ENCODE peak calls at places on chromosomes 1 and 21, in eight cellular contexts. H is sciatic nerve; L is AG20443; I is stimulated activated CD4-positive, alpha-beta T cell treated with anti-CD3 and anti-CD28 coated beads, Interleukin-1b, Interleukin-23, amount 100 ng/mL, for 48 hours; N is NCI-H146; O is RWPE1; D is AG04450; S is nucleus accumbens. M is an unnamed sample.

GRCh38 chr1:169163059-169163458 is 56.6 kb downstream of the ATP1B1 start:
- DNase-seq in I (peak; percentile 27), N (no peak), S (no peak), L (no peak), D (no peak), O (peak; percentile 21), H (no peak), M (no peak)

GRCh38 chr1:145751491-145752021 is 32.3 kb downstream of the CD160 start:
- DNase-seq in H (no peak), O (peak; percentile 19), D (peak; percentile 83), L (peak; percentile 86), N (no peak), S (no peak), I (no peak), M (no peak)

GRCh38 chr21:41605178-41605933 is 97.4 kb upstream of the TMPRSS2 start:
- DNase-seq in O (no peak), S (no peak), H (peak; percentile 35), L (no peak), D (no peak), N (peak; percentile 66), I (no peak), M (peak; percentile 68)

GRCh38 chr1:33826311-33826710 is 37.6 kb upstream of the HMGB4 start:
- DNase-seq in D (no peak), S (no peak), N (no peak), H (no peak), L (no peak), O (no peak), I (no peak), M (no peak)

GRCh38 chr1:226497276-226497833 is 51.2 kb upstream of the STUM start:
- DNase-seq in N (no peak), L (no peak), S (no peak), I (no peak), H (no peak), D (no peak), O (no peak), M (no peak)

GRCh38 chr1:62800825-62801306 is 16.9 kb downstream of the ATG4C start:
- DNase-seq in N (no peak), D (peak; percentile 55), I (no peak), O (no peak), S (no peak), L (no peak), H (no peak), M (no peak)

GRCh38 chr1:22845536-22845935 is 127.1 kb downstream of the LACTBL1 start:
- DNase-seq in O (no peak), S (no peak), L (no peak), I (no peak), D (no peak), H (no peak), N (peak; percentile 47), M (no peak)

GRCh38 chr1:156571261-156571958 is 955 bp downstream of the IQGAP3 start:
- DNase-seq in I (no peak), N (no peak), D (peak; percentile 88), H (no peak), O (peak; percentile 61), L (peak; percentile 83), S (no peak), M (no peak)

GRCh38 chr1:146036241-146036989 is 14.9 kb upstream of the HJV start:
- DNase-seq in L (no peak), D (no peak), H (no peak), S (no peak), I (no peak), N (no peak), O (no peak), M (no peak)

GRCh38 chr1:81920245-81920740 is 119.6 kb downstream of the ADGRL2 start:
- DNase-seq in I (no peak), S (no peak), O (no peak), D (peak; percentile 38), N (no peak), H (no peak), L (peak; percentile 44), M (no peak)

GRCh38 chr1:189269011-189269410 is 1208.7 kb downstream of the BRINP3 start:
- DNase-seq in S (no peak), H (no peak), D (no peak), I (no peak), N (peak; percentile 29), L (no peak), O (no peak), M (no peak)

GRCh38 chr1:4652631-4653327 is 1.6 kb upstream of the AJAP1 start:
- DNase-seq in N (no peak), O (peak; percentile 53), I (peak; percentile 46), S (peak; percentile 34), L (peak; percentile 90), D (no peak), H (peak; percentile 74), M (peak; percentile 79)

GRCh38 chr1:186082235-186082937 is 292.7 kb downstream of the TPR start:
- DNase-seq in L (peak; percentile 67), D (no peak), O (peak; percentile 40), I (peak; percentile 7), S (no peak), H (peak; percentile 81), N (peak; percentile 53), M (peak; percentile 63)

GRCh38 chr21:21137986-21138385 is 139.8 kb downstream of the NCAM2 start:
- DNase-seq in N (no peak), D (peak; percentile 53), O (no peak), I (no peak), H (no peak), L (no peak), S (no peak), M (no peak)

GRCh38 chr1:54379481-54380284 is 26.5 kb downstream of the SSBP3 start:
- DNase-seq in H (no peak), I (no peak), L (peak; percentile 25), S (no peak), D (no peak), O (no peak), N (no peak), M (peak; percentile 64)

GRCh38 chr1:222048030-222048632 is 306.2 kb upstream of the DUSP10 start:
- DNase-seq in I (no peak), D (no peak), N (no peak), O (peak; percentile 41), S (no peak), H (no peak), L (peak; percentile 58), M (no peak)

GRCh38 chr1:109792056-109792831 is 28.5 kb upstream of the EPS8L3 start:
- DNase-seq in L (peak; percentile 85), S (peak; percentile 54), D (peak; percentile 88), N (peak; percentile 39), O (peak; percentile 54), I (no peak), H (peak; percentile 80), M (peak; percentile 79)

GRCh38 chr1:37439672-37439995 is 34.7 kb upstream of the ZC3H12A start:
- DNase-seq in O (no peak), N (peak; percentile 3), S (no peak), H (no peak), L (no peak), I (no peak), D (no peak), M (no peak)

GRCh38 chr1:201024251-201024998 is 911 bp upstream of the KIF21B start:
- DNase-seq in H (no peak), S (peak; percentile 46), D (no peak), N (peak; percentile 14), O (no peak), L (no peak), I (no peak), M (no peak)

GRCh38 chr1:171653796-171654704 is 1.6 kb upstream of the MYOC start:
- DNase-seq in O (no peak), D (no peak), L (peak; percentile 30), H (peak; percentile 66), N (no peak), S (no peak), I (no peak), M (no peak)

GRCh38 chr1:31571340-31572295 is 4.7 kb upstream of the TINAGL1 start:
- DNase-seq in L (no peak), H (peak; percentile 41), I (no peak), O (no peak), D (no peak), N (no peak), S (no peak), M (peak; percentile 41)

GRCh38 chr1:159598196-159598595 is 10.6 kb downstream of the APCS start:
- DNase-seq in H (no peak), N (no peak), O (peak; percentile 77), S (no peak), D (peak; percentile 53), L (peak; percentile 77), I (no peak), M (no peak)

GRCh38 chr21:46114963-46115362 is 17.1 kb downstream of the COL6A2 start:
- DNase-seq in S (no peak), H (peak; percentile 59), L (no peak), D (no peak), I (no peak), O (no peak), N (no peak), M (no peak)

GRCh38 chr1:212141404-212141803 is 105.9 kb downstream of the DTL start:
- DNase-seq in H (no peak), I (no peak), L (peak; percentile 69), O (peak; percentile 61), N (no peak), D (no peak), S (no peak), M (no peak)

GRCh38 chr21:37546299-37546908 is 179.8 kb downstream of the DYRK1A start:
- DNase-seq in S (no peak), H (no peak), I (no peak), D (no peak), N (no peak), O (no peak), L (no peak), M (no peak)

GRCh38 chr1:65104854-65105540 is 43.0 kb upstream of the AK4 start:
- DNase-seq in S (no peak), N (no peak), L (peak; percentile 30), O (no peak), D (no peak), I (no peak), H (no peak), M (no peak)

GRCh38 chr21:42581676-42582371 is 68.2 kb downstream of the SLC37A1 start:
- DNase-seq in H (peak; percentile 56), D (no peak), I (no peak), N (no peak), S (no peak), L (no peak), O (no peak), M (no peak)

GRCh38 chr1:78045850-78046778 is at the start of gene GIPC2:
- DNase-seq in D (no peak), H (no peak), I (peak; percentile 42), O (no peak), N (peak; percentile 23), L (peak; percentile 47), S (no peak), M (peak; percentile 65)

GRCh38 chr1:168470821-168471473 is 72.8 kb downstream of the XCL2 start:
- DNase-seq in S (no peak), I (no peak), N (peak; percentile 13), D (peak; percentile 59), H (no peak), L (peak; percentile 68), O (peak; percentile 67), M (no peak)

GRCh38 chr1:164922585-164922984 is 363.6 kb downstream of the PBX1 start:
- DNase-seq in S (no peak), I (no peak), O (no peak), N (peak; percentile 18), L (no peak), D (no peak), H (no peak), M (no peak)

GRCh38 chr1:168481586-168481985 is 62.2 kb downstream of the XCL2 start:
- DNase-seq in D (no peak), I (no peak), N (no peak), S (no peak), L (no peak), O (no peak), H (no peak), M (no peak)

GRCh38 chr1:2097386-2098300 is 47.4 kb downstream of the PRKCZ start:
- DNase-seq in N (no peak), D (no peak), O (no peak), I (no peak), L (no peak), S (no peak), H (no peak), M (no peak)

GRCh38 chr21:41289431-41289830 is 27.2 kb upstream of the FAM3B start:
- DNase-seq in O (no peak), N (no peak), D (no peak), S (no peak), I (no peak), H (no peak), L (no peak), M (no peak)

GRCh38 chr1:179586107-179586823 is 5.4 kb upstream of the TDRD5 start:
- DNase-seq in H (no peak), I (peak; percentile 12), O (no peak), N (peak; percentile 34), D (no peak), S (no peak), L (peak; percentile 57), M (peak; percentile 78)